ENCODE peak calls at places on chromosome 22, in five cellular contexts. One of them, this sample, is unnamed.

GRCh38 chr22:40237241-40237640 is 59.5 kb downstream of the TNRC6B start:
- DNase-seq in K562: no peak
- DNase-seq in GM12878: peak
- DNase-seq in A549: no peak
- DNase-seq in endothelial cell of umbilical vein: no peak
- DNase-seq in this sample: no peak

GRCh38 chr22:42719656-42720262 is 911 bp downstream of the A4GALT start:
- DNase-seq in K562: peak
- DNase-seq in GM12878: no peak
- DNase-seq in A549: no peak
- DNase-seq in endothelial cell of umbilical vein: no peak
- DNase-seq in this sample: no peak

GRCh38 chr22:39625554-39626537 is 55.3 kb downstream of the CACNA1I start:
- DNase-seq in K562: peak
- DNase-seq in endothelial cell of umbilical vein: no peak
- DNase-seq in A549: no peak
- DNase-seq in GM12878: no peak
- DNase-seq in this sample: no peak

GRCh38 chr22:45164217-45165123 is 745 bp downstream of the NUP50 start:
- DNase-seq in endothelial cell of umbilical vein: peak
- DNase-seq in GM12878: no peak
- DNase-seq in A549: peak
- DNase-seq in K562: peak
- DNase-seq in this sample: peak

GRCh38 chr22:39907035-39907434 is 6.2 kb downstream of the GRAP2 start:
- DNase-seq in K562: no peak
- DNase-seq in GM12878: no peak
- DNase-seq in A549: no peak
- DNase-seq in endothelial cell of umbilical vein: no peak
- DNase-seq in this sample: no peak

GRCh38 chr22:47053013-47053864 is 290.8 kb downstream of the TBC1D22A start:
- DNase-seq in K562: no peak
- DNase-seq in A549: no peak
- DNase-seq in GM12878: no peak
- DNase-seq in endothelial cell of umbilical vein: no peak
- DNase-seq in this sample: peak

GRCh38 chr22:27108425-27109114 is 451.2 kb downstream of the MIAT start:
- DNase-seq in endothelial cell of umbilical vein: peak
- DNase-seq in K562: no peak
- DNase-seq in GM12878: no peak
- DNase-seq in A549: no peak
- DNase-seq in this sample: no peak

GRCh38 chr22:45484742-45485141 is 17.9 kb upstream of the FBLN1 start:
- DNase-seq in GM12878: no peak
- DNase-seq in K562: no peak
- DNase-seq in A549: no peak
- DNase-seq in endothelial cell of umbilical vein: no peak
- DNase-seq in this sample: no peak

GRCh38 chr22:39745789-39746188 is 147.8 kb downstream of the ENTHD1 start:
- DNase-seq in GM12878: peak
- DNase-seq in endothelial cell of umbilical vein: no peak
- DNase-seq in K562: no peak
- DNase-seq in A549: no peak
- DNase-seq in this sample: no peak

GRCh38 chr22:18909556-18909955 is 3.4 kb downstream of the DGCR6 start:
- DNase-seq in GM12878: no peak
- DNase-seq in A549: no peak
- DNase-seq in endothelial cell of umbilical vein: no peak
- DNase-seq in K562: no peak
- DNase-seq in this sample: no peak

GRCh38 chr22:45587638-45588481 is 83.8 kb upstream of the ATXN10 start:
- DNase-seq in GM12878: no peak
- DNase-seq in A549: no peak
- DNase-seq in K562: no peak
- DNase-seq in endothelial cell of umbilical vein: no peak
- DNase-seq in this sample: no peak

GRCh38 chr22:43974028-43974545 is 18.8 kb downstream of the SAMM50 start:
- DNase-seq in GM12878: no peak
- DNase-seq in endothelial cell of umbilical vein: no peak
- DNase-seq in K562: no peak
- DNase-seq in A549: no peak
- DNase-seq in this sample: no peak

GRCh38 chr22:39349506-39349966 is 255 bp upstream of the SYNGR1 start:
- DNase-seq in GM12878: no peak
- DNase-seq in K562: peak
- DNase-seq in A549: peak
- DNase-seq in endothelial cell of umbilical vein: no peak
- DNase-seq in this sample: no peak

GRCh38 chr22:36386900-36387663 is 685 bp downstream of the MYH9 start:
- DNase-seq in endothelial cell of umbilical vein: peak
- DNase-seq in A549: no peak
- DNase-seq in GM12878: no peak
- DNase-seq in K562: peak
- DNase-seq in this sample: peak

GRCh38 chr22:35292786-35293185 is 6.9 kb upstream of the TOM1 start:
- DNase-seq in K562: no peak
- DNase-seq in endothelial cell of umbilical vein: no peak
- DNase-seq in GM12878: no peak
- DNase-seq in A549: no peak
- DNase-seq in this sample: no peak

GRCh38 chr22:36381513-36382079 is 6.2 kb downstream of the MYH9 start:
- DNase-seq in K562: no peak
- DNase-seq in A549: no peak
- DNase-seq in GM12878: no peak
- DNase-seq in endothelial cell of umbilical vein: no peak
- DNase-seq in this sample: no peak

GRCh38 chr22:42960146-42960509 is 54.8 kb downstream of the PACSIN2 start:
- DNase-seq in endothelial cell of umbilical vein: no peak
- DNase-seq in GM12878: no peak
- DNase-seq in A549: no peak
- DNase-seq in K562: no peak
- DNase-seq in this sample: peak

GRCh38 chr22:42990131-42990838 is 24.7 kb downstream of the PACSIN2 start:
- DNase-seq in A549: peak
- DNase-seq in endothelial cell of umbilical vein: peak
- DNase-seq in K562: no peak
- DNase-seq in GM12878: no peak
- DNase-seq in this sample: peak

GRCh38 chr22:45884201-45885067 is 92.5 kb downstream of the WNT7B start:
- DNase-seq in endothelial cell of umbilical vein: no peak
- DNase-seq in A549: no peak
- DNase-seq in GM12878: no peak
- DNase-seq in K562: no peak
- DNase-seq in this sample: no peak

GRCh38 chr22:45863981-45864751 is 112.8 kb downstream of the WNT7B start:
- DNase-seq in A549: peak
- DNase-seq in K562: peak
- DNase-seq in GM12878: no peak
- DNase-seq in endothelial cell of umbilical vein: peak
- DNase-seq in this sample: peak

GRCh38 chr22:46076651-46077339 is 73.5 kb upstream of the PPARA start:
- DNase-seq in A549: no peak
- DNase-seq in endothelial cell of umbilical vein: no peak
- DNase-seq in K562: no peak
- DNase-seq in GM12878: no peak
- DNase-seq in this sample: no peak

GRCh38 chr22:39634530-39635399 is 64.2 kb downstream of the CACNA1I start:
- DNase-seq in endothelial cell of umbilical vein: peak
- DNase-seq in GM12878: no peak
- DNase-seq in A549: peak
- DNase-seq in K562: peak
- DNase-seq in this sample: peak

GRCh38 chr22:19807161-19807913 is 46.8 kb downstream of the TBX1 start:
- DNase-seq in GM12878: no peak
- DNase-seq in K562: no peak
- DNase-seq in A549: no peak
- DNase-seq in endothelial cell of umbilical vein: no peak
- DNase-seq in this sample: no peak

GRCh38 chr22:36653316-36653715 is 50.2 kb downstream of the CACNG2 start:
- DNase-seq in K562: no peak
- DNase-seq in A549: no peak
- DNase-seq in GM12878: no peak
- DNase-seq in endothelial cell of umbilical vein: no peak
- DNase-seq in this sample: no peak

GRCh38 chr22:46107089-46107664 is 43.1 kb upstream of the PPARA start:
- DNase-seq in endothelial cell of umbilical vein: no peak
- DNase-seq in GM12878: no peak
- DNase-seq in K562: no peak
- DNase-seq in A549: no peak
- DNase-seq in this sample: no peak

GRCh38 chr22:43926349-43926710 is 2.7 kb downstream of the PNPLA3 start:
- DNase-seq in GM12878: no peak
- DNase-seq in K562: no peak
- DNase-seq in A549: no peak
- DNase-seq in endothelial cell of umbilical vein: no peak
- DNase-seq in this sample: no peak

GRCh38 chr22:33962409-33962808 is 42.1 kb upstream of the LARGE1 start:
- DNase-seq in A549: no peak
- DNase-seq in GM12878: no peak
- DNase-seq in endothelial cell of umbilical vein: no peak
- DNase-seq in K562: no peak
- DNase-seq in this sample: peak

DNA sequence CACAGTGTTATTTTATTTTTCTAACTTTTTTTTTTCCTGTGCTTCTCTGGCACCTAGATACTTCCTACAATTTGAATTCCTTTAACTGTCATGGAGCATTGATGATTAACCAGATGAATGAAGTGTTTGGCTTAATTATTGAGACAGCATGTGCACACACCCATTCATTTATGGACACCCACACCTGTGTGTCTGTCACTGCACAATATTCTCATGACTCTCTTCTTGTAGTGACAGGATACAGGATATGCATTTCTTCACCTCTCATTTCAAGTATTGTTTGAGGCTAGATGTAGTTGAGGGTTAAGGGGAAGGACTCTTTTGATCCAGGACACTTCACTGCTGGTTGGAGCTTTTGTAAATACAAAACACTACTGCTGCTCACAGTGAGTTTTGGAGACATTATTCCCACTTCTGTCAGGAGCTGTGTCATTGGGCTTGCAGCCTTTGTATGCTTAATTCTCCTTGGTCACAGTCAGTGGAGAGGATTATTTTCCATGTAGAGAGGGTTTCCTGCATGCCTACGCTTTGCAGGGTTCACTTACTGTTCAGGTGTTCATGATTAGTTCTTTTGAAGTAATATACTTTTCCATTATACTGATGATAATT is 33.5 kb downstream of the SPECC1L start:
- DNase-seq in K562: no peak
- DNase-seq in GM12878: no peak
- DNase-seq in A549: no peak
- DNase-seq in endothelial cell of umbilical vein: no peak
- DNase-seq in this sample: no peak
- TF ChIP-seq MYC in K562: no peak
- TF ChIP-seq MYC in GM12878: no peak
- TF ChIP-seq MYC in A549: no peak
- TF ChIP-seq MYC in endothelial cell of umbilical vein: no peak
- TF ChIP-seq MYC in this sample: no peak

GRCh38 chr22:41478891-41479521 is 10.1 kb downstream of the ACO2 start:
- DNase-seq in GM12878: peak
- DNase-seq in A549: no peak
- DNase-seq in K562: no peak
- DNase-seq in endothelial cell of umbilical vein: no peak
- DNase-seq in this sample: peak
- H3K4me3 ChIP-seq in GM12878: peak
- H3K4me3 ChIP-seq in A549: no peak
- H3K4me3 ChIP-seq in K562: no peak
- H3K4me3 ChIP-seq in endothelial cell of umbilical vein: no peak
- H3K4me3 ChIP-seq in this sample: no peak

GRCh38 chr22:49205401-49205800 is 622.3 kb downstream of the BRD1 start:
- DNase-seq in GM12878: no peak
- DNase-seq in endothelial cell of umbilical vein: no peak
- DNase-seq in K562: no peak
- DNase-seq in A549: no peak
- DNase-seq in this sample: no peak
- TF ChIP-seq MAX in GM12878: no peak
- TF ChIP-seq MAX in endothelial cell of umbilical vein: no peak
- TF ChIP-seq MAX in K562: no peak
- TF ChIP-seq MAX in A549: no peak
- TF ChIP-seq MAX in this sample: no peak

GRCh38 chr22:48228468-48228867 is 1466.0 kb downstream of the TBC1D22A start:
- DNase-seq in GM12878: no peak
- DNase-seq in K562: no peak
- DNase-seq in A549: no peak
- DNase-seq in endothelial cell of umbilical vein: no peak
- DNase-seq in this sample: no peak

GRCh38 chr22:48226026-48227013 is 1463.9 kb downstream of the TBC1D22A start:
- DNase-seq in endothelial cell of umbilical vein: no peak
- DNase-seq in K562: no peak
- DNase-seq in A549: no peak
- DNase-seq in GM12878: no peak
- DNase-seq in this sample: no peak

GRCh38 chr22:48223488-48224190 is 1461.2 kb downstream of the TBC1D22A start:
- DNase-seq in K562: no peak
- DNase-seq in endothelial cell of umbilical vein: no peak
- DNase-seq in A549: no peak
- DNase-seq in GM12878: no peak
- DNase-seq in this sample: no peak

GRCh38 chr22:48224332-48224731 is 1461.9 kb downstream of the TBC1D22A start:
- DNase-seq in A549: no peak
- DNase-seq in endothelial cell of umbilical vein: no peak
- DNase-seq in K562: no peak
- DNase-seq in GM12878: no peak
- DNase-seq in this sample: no peak

DNA sequence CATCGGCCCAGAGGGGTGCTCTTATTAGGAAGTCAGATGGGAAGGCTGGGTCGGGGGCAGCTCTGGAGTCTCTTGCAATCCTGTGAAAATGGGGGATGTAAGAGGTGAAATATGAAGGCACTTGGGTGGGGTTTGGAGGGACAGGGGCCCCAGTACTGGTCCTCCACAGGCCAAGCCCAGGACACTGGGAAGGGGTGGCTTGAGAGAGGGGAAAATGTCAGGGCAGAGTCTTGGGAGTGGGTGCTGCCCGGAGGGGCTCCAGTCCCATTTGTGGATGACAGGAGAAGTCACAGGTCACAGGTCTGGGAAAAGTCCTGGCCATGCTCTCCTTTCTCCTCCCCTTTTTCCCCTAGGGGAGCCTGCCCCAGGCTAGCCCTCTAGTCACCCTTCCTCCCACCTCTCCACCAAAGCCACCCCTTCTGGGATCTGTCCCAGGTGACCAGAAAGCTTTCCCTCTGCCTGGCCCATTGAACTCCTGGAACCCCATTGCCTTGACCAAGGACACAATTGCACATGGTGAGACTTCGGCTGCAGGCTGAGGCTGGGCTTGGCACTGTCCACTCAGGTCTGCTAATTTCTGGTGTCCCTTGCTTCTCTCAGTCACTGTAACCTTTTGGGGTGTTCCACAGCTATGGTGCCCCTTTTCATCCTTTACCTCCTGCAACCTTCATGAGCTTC is 1465.0 kb downstream of the TBC1D22A start:
- DNase-seq in K562: no peak
- DNase-seq in GM12878: no peak
- DNase-seq in A549: no peak
- DNase-seq in endothelial cell of umbilical vein: no peak
- DNase-seq in this sample: no peak
- TF ChIP-seq MYC in K562: no peak
- TF ChIP-seq MYC in GM12878: no peak
- TF ChIP-seq MYC in A549: no peak
- TF ChIP-seq MYC in endothelial cell of umbilical vein: no peak
- TF ChIP-seq MYC in this sample: no peak

This sample was measured in NB4.